ENCODE peak calls at places on chromosomes 4 and X, in ten cellular contexts. G is stomach, B is H1, M is GM12878, Y is esophagus muscularis mucosa, A is breast epithelium, E is sigmoid colon, I is GM23338, D is HepG2, T is suprapubic skin. Z is an unnamed sample. For H3K4me1, the result is how much of the 10 kb centered on the place peaks cover.

GRCh38 chr4:73836373-73837269 is at the start of gene CXCL6:
- DNase-seq in G (peak), B (peak), M (no peak), Y (no peak), A (no peak), E (peak), I (peak), D (no peak), T (peak), Z (peak)

GRCh38 chr4:103915224-103915869 is 195.6 kb upstream of the TACR3 start:
- DNase-seq in G (no peak), B (no peak), M (peak), Y (no peak), A (no peak), E (no peak), I (peak), D (peak), T (no peak), Z (no peak)

GRCh38 chrX:33949300-33949699 is 182.8 kb downstream of the FAM47A start:
- DNase-seq in G (no peak), B (no peak), M (no peak), Y (no peak), A (no peak), E (no peak), I (no peak), D (no peak), T (no peak), Z (no peak)

GRCh38 chr4:113976937-113977855 is 2.3 kb downstream of the ARSJ start:
- DNase-seq in G (no peak), B (no peak), M (no peak), Y (no peak), A (no peak), E (no peak), I (no peak), D (no peak), T (no peak), Z (no peak)

GRCh38 chrX:124033821-124034220 is 72.3 kb downstream of the STAG2 start:
- DNase-seq in G (no peak), B (no peak), M (no peak), Y (no peak), A (no peak), E (no peak), I (no peak), D (no peak), T (no peak), Z (no peak)

GRCh38 chr4:145639281-145639680 is 20.1 kb downstream of the MMAA start:
- DNase-seq in G (no peak), B (no peak), M (no peak), Y (no peak), A (no peak), E (no peak), I (no peak), D (no peak), T (no peak), Z (no peak)

GRCh38 chr4:143390764-143391163 is 54.1 kb downstream of the GAB1 start:
- DNase-seq in G (no peak), B (no peak), M (no peak), Y (no peak), A (no peak), E (no peak), I (no peak), D (peak), T (no peak), Z (peak)

GRCh38 chrX:43822015-43822414 is 60.2 kb downstream of the MAOB start:
- DNase-seq in G (no peak), B (no peak), M (no peak), Y (no peak), A (no peak), E (no peak), I (no peak), D (no peak), T (no peak), Z (no peak)

GRCh38 chr4:10182446-10183424 is 66.1 kb upstream of the WDR1 start:
- DNase-seq in G (no peak), B (no peak), M (no peak), Y (no peak), A (no peak), E (no peak), I (no peak), D (no peak), T (no peak), Z (no peak)

GRCh38 chr4:10183462-10183861 is 66.9 kb upstream of the WDR1 start:
- DNase-seq in G (no peak), B (no peak), M (no peak), Y (no peak), A (no peak), E (no peak), I (no peak), D (no peak), T (no peak), Z (no peak)

GRCh38 chr4:10185518-10186227 is 69.1 kb upstream of the WDR1 start:
- DNase-seq in G (no peak), B (no peak), M (no peak), Y (no peak), A (no peak), E (no peak), I (no peak), D (no peak), T (no peak), Z (no peak)

GRCh38 chr4:10184501-10184938 is 67.9 kb upstream of the WDR1 start:
- DNase-seq in G (no peak), B (no peak), M (no peak), Y (no peak), A (no peak), E (no peak), I (no peak), D (no peak), T (no peak), Z (no peak)

GRCh38 chr4:10184051-10184450 is 67.5 kb upstream of the WDR1 start:
- DNase-seq in G (no peak), B (no peak), M (no peak), Y (no peak), A (no peak), E (no peak), I (no peak), D (no peak), T (no peak), Z (no peak)
- H3K4me1 ChIP-seq in G (under half), B (under half), M (under half), Y (under half), A (under half), E (under half), I (under half), D (under half), T (under half), Z (under half)

GRCh38 chr4:33658971-33659370 is 2585.3 kb downstream of the ARAP2 start:
- DNase-seq in G (no peak), B (no peak), M (no peak), Y (no peak), A (no peak), E (no peak), I (no peak), D (no peak), T (no peak), Z (no peak)

DNA sequence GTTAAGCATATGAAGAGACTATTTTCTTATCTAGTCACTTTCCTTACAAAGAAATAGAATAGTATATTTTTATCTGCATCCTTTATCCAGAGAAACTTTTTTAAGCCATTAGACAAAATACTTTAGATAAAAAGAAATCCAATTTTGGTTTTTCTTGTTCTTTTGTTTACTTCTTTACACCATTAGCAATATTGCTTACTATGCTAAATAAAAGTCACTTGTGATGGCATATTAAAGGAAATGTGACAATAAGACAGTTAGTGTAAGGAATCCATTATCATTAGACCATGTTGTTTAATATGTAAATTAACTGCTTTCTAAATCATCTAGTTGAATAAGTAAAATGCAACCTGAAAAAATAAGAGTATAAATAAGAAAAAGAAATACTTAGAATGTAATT is 2582.7 kb downstream of the ARAP2 start:
- DNase-seq in G (no peak), B (no peak), M (no peak), Y (no peak), A (no peak), E (no peak), I (no peak), D (no peak), T (no peak), Z (no peak)
- TF ChIP-seq POLR2AphosphoS5 in G (no peak), B (no peak), M (no peak), Y (no peak), A (no peak), E (no peak), I (no peak), D (no peak), T (no peak), Z (no peak)

GRCh38 chr4:184645904-184646610 is 3.2 kb downstream of the CASP3 start:
- DNase-seq in G (no peak), B (no peak), M (no peak), Y (no peak), A (no peak), E (no peak), I (no peak), D (no peak), T (no peak), Z (peak)
- H3K4me1 ChIP-seq in G (half or more), B (under half), M (under half), Y (under half), A (under half), E (under half), I (half or more), D (under half), T (under half), Z (half or more)

GRCh38 chr4:23874536-23874901 is 15.3 kb downstream of the PPARGC1A start:
- DNase-seq in G (no peak), B (no peak), M (no peak), Y (no peak), A (no peak), E (no peak), I (no peak), D (peak), T (no peak), Z (no peak)

GRCh38 chr4:23871420-23871819 is 18.4 kb downstream of the PPARGC1A start:
- DNase-seq in G (no peak), B (no peak), M (no peak), Y (no peak), A (no peak), E (no peak), I (no peak), D (no peak), T (no peak), Z (no peak)

GRCh38 chr4:23875317-23875716 is 14.5 kb downstream of the PPARGC1A start:
- DNase-seq in G (no peak), B (no peak), M (no peak), Y (no peak), A (no peak), E (no peak), I (no peak), D (no peak), T (no peak), Z (no peak)

GRCh38 chr4:23876418-23877089 is 13.3 kb downstream of the PPARGC1A start:
- DNase-seq in G (no peak), B (no peak), M (no peak), Y (no peak), A (no peak), E (no peak), I (peak), D (no peak), T (no peak), Z (peak)

GRCh38 chr4:23873717-23874535 is 15.9 kb downstream of the PPARGC1A start:
- DNase-seq in G (no peak), B (no peak), M (no peak), Y (no peak), A (no peak), E (no peak), I (no peak), D (no peak), T (no peak), Z (no peak)
- TF ChIP-seq POLR2AphosphoS5 in G (no peak), B (no peak), M (no peak), Y (no peak), A (no peak), E (no peak), I (no peak), D (no peak), T (no peak), Z (no peak)

Z was measured in transverse colon.